ENCODE peak calls at places on chromosomes 5 and 9, in nine cellular contexts. One of them, this sample, is unnamed.

GRCh38 chr5:123868267-123868666 is 356.3 kb downstream of the CSNK1G3 start:
- DNase-seq in H4: no peak
- DNase-seq in HFF-Myc: no peak
- DNase-seq in activated CD4-positive, alpha-beta T cell treated with anti-CD3 and anti-CD28 coated beads, Interleukin-2, amount 50 U/mL, for 1 hour: no peak
- DNase-seq in activated naive CD4-positive, alpha-beta T cell treated with anti-CD3 and anti-CD28 coated beads for 36 hours: no peak
- DNase-seq in nucleus accumbens: no peak
- DNase-seq in LoVo: peak
- DNase-seq in transverse colon: peak
- DNase-seq in bronchial epithelial cell: no peak
- DNase-seq in this sample: no peak

GRCh38 chr5:160036243-160036642 is 27.3 kb downstream of the TTC1 start:
- DNase-seq in H4: no peak
- DNase-seq in HFF-Myc: no peak
- DNase-seq in activated CD4-positive, alpha-beta T cell treated with anti-CD3 and anti-CD28 coated beads, Interleukin-2, amount 50 U/mL, for 1 hour: no peak
- DNase-seq in activated naive CD4-positive, alpha-beta T cell treated with anti-CD3 and anti-CD28 coated beads for 36 hours: no peak
- DNase-seq in nucleus accumbens: no peak
- DNase-seq in LoVo: no peak
- DNase-seq in transverse colon: no peak
- DNase-seq in bronchial epithelial cell: no peak
- DNase-seq in this sample: no peak

GRCh38 chr5:132781029-132781428 is 4.0 kb upstream of the SEPTIN8 start:
- DNase-seq in H4: no peak
- DNase-seq in HFF-Myc: no peak
- DNase-seq in activated CD4-positive, alpha-beta T cell treated with anti-CD3 and anti-CD28 coated beads, Interleukin-2, amount 50 U/mL, for 1 hour: no peak
- DNase-seq in activated naive CD4-positive, alpha-beta T cell treated with anti-CD3 and anti-CD28 coated beads for 36 hours: no peak
- DNase-seq in nucleus accumbens: no peak
- DNase-seq in LoVo: no peak
- DNase-seq in transverse colon: no peak
- DNase-seq in bronchial epithelial cell: no peak
- DNase-seq in this sample: no peak

GRCh38 chr9:121261107-121261460 is 6.9 kb upstream of the GSN start:
- DNase-seq in H4: peak
- DNase-seq in HFF-Myc: no peak
- DNase-seq in activated CD4-positive, alpha-beta T cell treated with anti-CD3 and anti-CD28 coated beads, Interleukin-2, amount 50 U/mL, for 1 hour: no peak
- DNase-seq in activated naive CD4-positive, alpha-beta T cell treated with anti-CD3 and anti-CD28 coated beads for 36 hours: no peak
- DNase-seq in nucleus accumbens: peak
- DNase-seq in LoVo: no peak
- DNase-seq in transverse colon: no peak
- DNase-seq in bronchial epithelial cell: peak
- DNase-seq in this sample: no peak

GRCh38 chr5:132065351-132065937 is 5.0 kb downstream of the IL3 start:
- DNase-seq in H4: peak
- DNase-seq in HFF-Myc: peak
- DNase-seq in activated CD4-positive, alpha-beta T cell treated with anti-CD3 and anti-CD28 coated beads, Interleukin-2, amount 50 U/mL, for 1 hour: peak
- DNase-seq in activated naive CD4-positive, alpha-beta T cell treated with anti-CD3 and anti-CD28 coated beads for 36 hours: peak
- DNase-seq in nucleus accumbens: no peak
- DNase-seq in LoVo: peak
- DNase-seq in transverse colon: peak
- DNase-seq in bronchial epithelial cell: peak
- DNase-seq in this sample: peak

GRCh38 chr5:143741418-143741817 is 70.5 kb upstream of the HMHB1 start:
- DNase-seq in H4: no peak
- DNase-seq in HFF-Myc: no peak
- DNase-seq in activated CD4-positive, alpha-beta T cell treated with anti-CD3 and anti-CD28 coated beads, Interleukin-2, amount 50 U/mL, for 1 hour: no peak
- DNase-seq in activated naive CD4-positive, alpha-beta T cell treated with anti-CD3 and anti-CD28 coated beads for 36 hours: no peak
- DNase-seq in nucleus accumbens: no peak
- DNase-seq in LoVo: no peak
- DNase-seq in transverse colon: no peak
- DNase-seq in bronchial epithelial cell: no peak
- DNase-seq in this sample: no peak

GRCh38 chr5:155307219-155307618 is 293.7 kb downstream of the KIF4B start:
- DNase-seq in H4: no peak
- DNase-seq in HFF-Myc: no peak
- DNase-seq in activated CD4-positive, alpha-beta T cell treated with anti-CD3 and anti-CD28 coated beads, Interleukin-2, amount 50 U/mL, for 1 hour: no peak
- DNase-seq in activated naive CD4-positive, alpha-beta T cell treated with anti-CD3 and anti-CD28 coated beads for 36 hours: no peak
- DNase-seq in nucleus accumbens: no peak
- DNase-seq in LoVo: no peak
- DNase-seq in transverse colon: no peak
- DNase-seq in bronchial epithelial cell: peak
- DNase-seq in this sample: no peak

GRCh38 chr9:7802666-7803065 is 3.1 kb upstream of the DMAC1 start:
- DNase-seq in H4: no peak
- DNase-seq in HFF-Myc: no peak
- DNase-seq in activated CD4-positive, alpha-beta T cell treated with anti-CD3 and anti-CD28 coated beads, Interleukin-2, amount 50 U/mL, for 1 hour: no peak
- DNase-seq in activated naive CD4-positive, alpha-beta T cell treated with anti-CD3 and anti-CD28 coated beads for 36 hours: no peak
- DNase-seq in nucleus accumbens: no peak
- DNase-seq in LoVo: no peak
- DNase-seq in transverse colon: no peak
- DNase-seq in bronchial epithelial cell: peak
- DNase-seq in this sample: no peak

GRCh38 chr9:131580358-131580757 is 35.0 kb downstream of the PRRT1B start:
- DNase-seq in H4: no peak
- DNase-seq in HFF-Myc: no peak
- DNase-seq in activated CD4-positive, alpha-beta T cell treated with anti-CD3 and anti-CD28 coated beads, Interleukin-2, amount 50 U/mL, for 1 hour: no peak
- DNase-seq in activated naive CD4-positive, alpha-beta T cell treated with anti-CD3 and anti-CD28 coated beads for 36 hours: no peak
- DNase-seq in nucleus accumbens: no peak
- DNase-seq in LoVo: no peak
- DNase-seq in transverse colon: no peak
- DNase-seq in bronchial epithelial cell: no peak
- DNase-seq in this sample: no peak

GRCh38 chr5:2251751-2252150 is 369.0 kb upstream of the IRX4 start:
- DNase-seq in H4: no peak
- DNase-seq in HFF-Myc: no peak
- DNase-seq in activated CD4-positive, alpha-beta T cell treated with anti-CD3 and anti-CD28 coated beads, Interleukin-2, amount 50 U/mL, for 1 hour: no peak
- DNase-seq in activated naive CD4-positive, alpha-beta T cell treated with anti-CD3 and anti-CD28 coated beads for 36 hours: no peak
- DNase-seq in nucleus accumbens: no peak
- DNase-seq in LoVo: no peak
- DNase-seq in transverse colon: no peak
- DNase-seq in bronchial epithelial cell: no peak
- DNase-seq in this sample: no peak

GRCh38 chr5:1468629-1469527 is 23.6 kb upstream of the SLC6A3 start:
- DNase-seq in H4: no peak
- DNase-seq in HFF-Myc: no peak
- DNase-seq in activated CD4-positive, alpha-beta T cell treated with anti-CD3 and anti-CD28 coated beads, Interleukin-2, amount 50 U/mL, for 1 hour: no peak
- DNase-seq in activated naive CD4-positive, alpha-beta T cell treated with anti-CD3 and anti-CD28 coated beads for 36 hours: no peak
- DNase-seq in nucleus accumbens: no peak
- DNase-seq in LoVo: no peak
- DNase-seq in transverse colon: no peak
- DNase-seq in bronchial epithelial cell: no peak
- DNase-seq in this sample: no peak

GRCh38 chr5:159854916-159855315 is 61.4 kb upstream of the ADRA1B start:
- DNase-seq in H4: no peak
- DNase-seq in HFF-Myc: no peak
- DNase-seq in activated CD4-positive, alpha-beta T cell treated with anti-CD3 and anti-CD28 coated beads, Interleukin-2, amount 50 U/mL, for 1 hour: no peak
- DNase-seq in activated naive CD4-positive, alpha-beta T cell treated with anti-CD3 and anti-CD28 coated beads for 36 hours: no peak
- DNase-seq in nucleus accumbens: no peak
- DNase-seq in LoVo: no peak
- DNase-seq in transverse colon: no peak
- DNase-seq in bronchial epithelial cell: peak
- DNase-seq in this sample: peak

GRCh38 chr5:67221487-67222242 is 25.1 kb upstream of the CD180 start:
- DNase-seq in H4: no peak
- DNase-seq in HFF-Myc: no peak
- DNase-seq in activated CD4-positive, alpha-beta T cell treated with anti-CD3 and anti-CD28 coated beads, Interleukin-2, amount 50 U/mL, for 1 hour: peak
- DNase-seq in activated naive CD4-positive, alpha-beta T cell treated with anti-CD3 and anti-CD28 coated beads for 36 hours: peak
- DNase-seq in nucleus accumbens: no peak
- DNase-seq in LoVo: no peak
- DNase-seq in transverse colon: peak
- DNase-seq in bronchial epithelial cell: no peak
- DNase-seq in this sample: no peak

GRCh38 chr9:111955048-111955447 is 58.4 kb downstream of the UGCG start:
- DNase-seq in H4: no peak
- DNase-seq in HFF-Myc: no peak
- DNase-seq in activated CD4-positive, alpha-beta T cell treated with anti-CD3 and anti-CD28 coated beads, Interleukin-2, amount 50 U/mL, for 1 hour: no peak
- DNase-seq in activated naive CD4-positive, alpha-beta T cell treated with anti-CD3 and anti-CD28 coated beads for 36 hours: no peak
- DNase-seq in nucleus accumbens: no peak
- DNase-seq in LoVo: no peak
- DNase-seq in transverse colon: no peak
- DNase-seq in bronchial epithelial cell: no peak
- DNase-seq in this sample: no peak

GRCh38 chr5:110625376-110625999 is 101.0 kb downstream of the TMEM232 start:
- DNase-seq in H4: peak
- DNase-seq in HFF-Myc: no peak
- DNase-seq in activated CD4-positive, alpha-beta T cell treated with anti-CD3 and anti-CD28 coated beads, Interleukin-2, amount 50 U/mL, for 1 hour: no peak
- DNase-seq in activated naive CD4-positive, alpha-beta T cell treated with anti-CD3 and anti-CD28 coated beads for 36 hours: no peak
- DNase-seq in nucleus accumbens: no peak
- DNase-seq in LoVo: peak
- DNase-seq in transverse colon: no peak
- DNase-seq in bronchial epithelial cell: peak
- DNase-seq in this sample: peak

GRCh38 chr5:78568212-78568611 is 80.4 kb downstream of the LHFPL2 start:
- DNase-seq in H4: no peak
- DNase-seq in HFF-Myc: no peak
- DNase-seq in activated CD4-positive, alpha-beta T cell treated with anti-CD3 and anti-CD28 coated beads, Interleukin-2, amount 50 U/mL, for 1 hour: no peak
- DNase-seq in activated naive CD4-positive, alpha-beta T cell treated with anti-CD3 and anti-CD28 coated beads for 36 hours: no peak
- DNase-seq in nucleus accumbens: peak
- DNase-seq in LoVo: no peak
- DNase-seq in transverse colon: no peak
- DNase-seq in bronchial epithelial cell: no peak
- DNase-seq in this sample: no peak

GRCh38 chr9:92740446-92740961 is 24.1 kb downstream of the BICD2 start:
- DNase-seq in H4: no peak
- DNase-seq in HFF-Myc: no peak
- DNase-seq in activated CD4-positive, alpha-beta T cell treated with anti-CD3 and anti-CD28 coated beads, Interleukin-2, amount 50 U/mL, for 1 hour: no peak
- DNase-seq in activated naive CD4-positive, alpha-beta T cell treated with anti-CD3 and anti-CD28 coated beads for 36 hours: no peak
- DNase-seq in nucleus accumbens: no peak
- DNase-seq in LoVo: no peak
- DNase-seq in transverse colon: no peak
- DNase-seq in bronchial epithelial cell: peak
- DNase-seq in this sample: no peak

GRCh38 chr9:93170571-93170970 is 13.4 kb upstream of the WNK2 start:
- DNase-seq in H4: no peak
- DNase-seq in HFF-Myc: no peak
- DNase-seq in activated CD4-positive, alpha-beta T cell treated with anti-CD3 and anti-CD28 coated beads, Interleukin-2, amount 50 U/mL, for 1 hour: no peak
- DNase-seq in activated naive CD4-positive, alpha-beta T cell treated with anti-CD3 and anti-CD28 coated beads for 36 hours: no peak
- DNase-seq in nucleus accumbens: no peak
- DNase-seq in LoVo: no peak
- DNase-seq in transverse colon: no peak
- DNase-seq in bronchial epithelial cell: no peak
- DNase-seq in this sample: no peak

GRCh38 chr5:44646016-44646415 is 162.7 kb upstream of the MRPS30 start:
- DNase-seq in H4: no peak
- DNase-seq in HFF-Myc: no peak
- DNase-seq in activated CD4-positive, alpha-beta T cell treated with anti-CD3 and anti-CD28 coated beads, Interleukin-2, amount 50 U/mL, for 1 hour: no peak
- DNase-seq in activated naive CD4-positive, alpha-beta T cell treated with anti-CD3 and anti-CD28 coated beads for 36 hours: no peak
- DNase-seq in nucleus accumbens: no peak
- DNase-seq in LoVo: no peak
- DNase-seq in transverse colon: no peak
- DNase-seq in bronchial epithelial cell: no peak
- DNase-seq in this sample: no peak

GRCh38 chr5:86964889-86965288 is 302.8 kb upstream of the RASA1 start:
- DNase-seq in H4: no peak
- DNase-seq in HFF-Myc: no peak
- DNase-seq in activated CD4-positive, alpha-beta T cell treated with anti-CD3 and anti-CD28 coated beads, Interleukin-2, amount 50 U/mL, for 1 hour: no peak
- DNase-seq in activated naive CD4-positive, alpha-beta T cell treated with anti-CD3 and anti-CD28 coated beads for 36 hours: no peak
- DNase-seq in nucleus accumbens: no peak
- DNase-seq in LoVo: no peak
- DNase-seq in transverse colon: no peak
- DNase-seq in bronchial epithelial cell: no peak
- DNase-seq in this sample: no peak

GRCh38 chr5:117161718-117162386 is 587.2 kb upstream of the SEMA6A start:
- DNase-seq in H4: no peak
- DNase-seq in HFF-Myc: no peak
- DNase-seq in activated CD4-positive, alpha-beta T cell treated with anti-CD3 and anti-CD28 coated beads, Interleukin-2, amount 50 U/mL, for 1 hour: no peak
- DNase-seq in activated naive CD4-positive, alpha-beta T cell treated with anti-CD3 and anti-CD28 coated beads for 36 hours: no peak
- DNase-seq in nucleus accumbens: no peak
- DNase-seq in LoVo: no peak
- DNase-seq in transverse colon: no peak
- DNase-seq in bronchial epithelial cell: no peak
- DNase-seq in this sample: no peak

GRCh38 chr5:5140051-5141010 is at the start of gene ADAMTS16:
- DNase-seq in H4: no peak
- DNase-seq in HFF-Myc: no peak
- DNase-seq in activated CD4-positive, alpha-beta T cell treated with anti-CD3 and anti-CD28 coated beads, Interleukin-2, amount 50 U/mL, for 1 hour: no peak
- DNase-seq in activated naive CD4-positive, alpha-beta T cell treated with anti-CD3 and anti-CD28 coated beads for 36 hours: no peak
- DNase-seq in nucleus accumbens: no peak
- DNase-seq in LoVo: no peak
- DNase-seq in transverse colon: no peak
- DNase-seq in bronchial epithelial cell: no peak
- DNase-seq in this sample: no peak

GRCh38 chr9:1837453-1838084 is 177.6 kb upstream of the SMARCA2 start:
- DNase-seq in H4: peak
- DNase-seq in HFF-Myc: peak
- DNase-seq in activated CD4-positive, alpha-beta T cell treated with anti-CD3 and anti-CD28 coated beads, Interleukin-2, amount 50 U/mL, for 1 hour: no peak
- DNase-seq in activated naive CD4-positive, alpha-beta T cell treated with anti-CD3 and anti-CD28 coated beads for 36 hours: peak
- DNase-seq in nucleus accumbens: no peak
- DNase-seq in LoVo: peak
- DNase-seq in transverse colon: peak
- DNase-seq in bronchial epithelial cell: peak
- DNase-seq in this sample: no peak

GRCh38 chr5:143428155-143428554 is 24.7 kb upstream of the NR3C1 start:
- DNase-seq in H4: no peak
- DNase-seq in HFF-Myc: no peak
- DNase-seq in activated CD4-positive, alpha-beta T cell treated with anti-CD3 and anti-CD28 coated beads, Interleukin-2, amount 50 U/mL, for 1 hour: no peak
- DNase-seq in activated naive CD4-positive, alpha-beta T cell treated with anti-CD3 and anti-CD28 coated beads for 36 hours: no peak
- DNase-seq in nucleus accumbens: no peak
- DNase-seq in LoVo: no peak
- DNase-seq in transverse colon: no peak
- DNase-seq in bronchial epithelial cell: no peak
- DNase-seq in this sample: no peak

GRCh38 chr5:139877129-139877597 is 81.6 kb downstream of the PSD2 start:
- DNase-seq in H4: peak
- DNase-seq in HFF-Myc: no peak
- DNase-seq in activated CD4-positive, alpha-beta T cell treated with anti-CD3 and anti-CD28 coated beads, Interleukin-2, amount 50 U/mL, for 1 hour: no peak
- DNase-seq in activated naive CD4-positive, alpha-beta T cell treated with anti-CD3 and anti-CD28 coated beads for 36 hours: peak
- DNase-seq in nucleus accumbens: no peak
- DNase-seq in LoVo: peak
- DNase-seq in transverse colon: no peak
- DNase-seq in bronchial epithelial cell: peak
- DNase-seq in this sample: no peak

GRCh38 chr5:159469496-159470370 is 139.4 kb upstream of the IL12B start:
- DNase-seq in H4: no peak
- DNase-seq in HFF-Myc: no peak
- DNase-seq in activated CD4-positive, alpha-beta T cell treated with anti-CD3 and anti-CD28 coated beads, Interleukin-2, amount 50 U/mL, for 1 hour: no peak
- DNase-seq in activated naive CD4-positive, alpha-beta T cell treated with anti-CD3 and anti-CD28 coated beads for 36 hours: peak
- DNase-seq in nucleus accumbens: no peak
- DNase-seq in LoVo: no peak
- DNase-seq in transverse colon: no peak
- DNase-seq in bronchial epithelial cell: no peak
- DNase-seq in this sample: no peak

GRCh38 chr5:42676362-42676761 is 80.3 kb upstream of the CCDC152 start:
- DNase-seq in H4: no peak
- DNase-seq in HFF-Myc: no peak
- DNase-seq in activated CD4-positive, alpha-beta T cell treated with anti-CD3 and anti-CD28 coated beads, Interleukin-2, amount 50 U/mL, for 1 hour: no peak
- DNase-seq in activated naive CD4-positive, alpha-beta T cell treated with anti-CD3 and anti-CD28 coated beads for 36 hours: no peak
- DNase-seq in nucleus accumbens: no peak
- DNase-seq in LoVo: no peak
- DNase-seq in transverse colon: no peak
- DNase-seq in bronchial epithelial cell: no peak
- DNase-seq in this sample: no peak

GRCh38 chr5:74801941-74802340 is 34.9 kb downstream of the NSA2 start:
- DNase-seq in H4: no peak
- DNase-seq in HFF-Myc: no peak
- DNase-seq in activated CD4-positive, alpha-beta T cell treated with anti-CD3 and anti-CD28 coated beads, Interleukin-2, amount 50 U/mL, for 1 hour: no peak
- DNase-seq in activated naive CD4-positive, alpha-beta T cell treated with anti-CD3 and anti-CD28 coated beads for 36 hours: no peak
- DNase-seq in nucleus accumbens: no peak
- DNase-seq in LoVo: no peak
- DNase-seq in transverse colon: no peak
- DNase-seq in bronchial epithelial cell: peak
- DNase-seq in this sample: no peak